ENCODE peak calls at places on chromosome 17, in six cellular contexts. Y is breast epithelium, R is stomach, K is cardiac muscle cell, P is brain microvascular endothelial cell, B is psoas muscle. J is an unnamed sample.

GRCh38 chr17:49734666-49735490 is 27.1 kb upstream of the SLC35B1 start:
- DNase-seq in Y (no peak), R (no peak), P (no peak), B (no peak), K (no peak), J (no peak)

GRCh38 chr17:9064311-9064834 is 43.1 kb downstream of the NTN1 start:
- DNase-seq in P (no peak), K (no peak), B (no peak), Y (no peak), R (no peak), J (no peak)

GRCh38 chr17:57662644-57663308 is 82.3 kb downstream of the CCDC182 start:
- DNase-seq in P (peak), B (peak), R (peak), Y (peak), K (peak), J (peak)

GRCh38 chr17:4307179-4307930 is 43.6 kb upstream of the ANKFY1 start:
- DNase-seq in P (no peak), K (no peak), B (no peak), R (no peak), Y (no peak), J (no peak)

GRCh38 chr17:49572806-49573420 is 2.8 kb upstream of the NXPH3 start:
- DNase-seq in Y (no peak), R (no peak), P (no peak), B (peak), K (no peak), J (no peak)

GRCh38 chr17:67074781-67075180 is 30.4 kb downstream of the CACNG1 start:
- DNase-seq in P (no peak), R (no peak), Y (no peak), B (no peak), K (no peak), J (no peak)

GRCh38 chr17:27591986-27592385 is 39.0 kb upstream of the LGALS9 start:
- DNase-seq in B (no peak), K (no peak), P (no peak), Y (no peak), R (no peak), J (no peak)

GRCh38 chr17:22669721-22670120 is 977.4 kb downstream of the KCNJ18 start:
- DNase-seq in Y (no peak), R (no peak), B (no peak), P (no peak), K (no peak), J (no peak)

GRCh38 chr17:18105595-18105994 is 3.0 kb upstream of the MYO15A start:
- DNase-seq in P (no peak), K (no peak), B (no peak), R (no peak), Y (no peak), J (no peak)

GRCh38 chr17:57422574-57423164 is 166.3 kb downstream of the MSI2 start:
- DNase-seq in K (peak), Y (no peak), B (peak), P (peak), R (no peak), J (peak)

GRCh38 chr17:29962656-29963055 is 21.2 kb downstream of the EFCAB5 start:
- DNase-seq in P (no peak), B (no peak), Y (no peak), R (no peak), K (peak), J (no peak)

GRCh38 chr17:57485916-57486315 is 229.6 kb downstream of the MSI2 start:
- DNase-seq in B (no peak), K (no peak), Y (no peak), R (no peak), P (no peak), J (no peak)

GRCh38 chr17:77144227-77144626 is 3.5 kb downstream of the SEC14L1 start:
- DNase-seq in Y (no peak), P (no peak), R (no peak), K (no peak), B (no peak), J (no peak)

GRCh38 chr17:2390199-2390880 is 10.5 kb downstream of the MNT start:
- DNase-seq in R (no peak), K (no peak), Y (no peak), P (no peak), B (peak), J (peak)

GRCh38 chr17:74742153-74742515 is 5.1 kb downstream of the RAB37 start:
- DNase-seq in P (no peak), B (no peak), K (no peak), Y (no peak), R (no peak), J (no peak)

GRCh38 chr17:38440614-38441397 is 12.5 kb downstream of the ARHGAP23 start:
- DNase-seq in Y (no peak), P (no peak), B (no peak), R (no peak), K (no peak), J (peak)

GRCh38 chr17:40582328-40582901 is 17.1 kb upstream of the CCR7 start:
- DNase-seq in Y (peak), B (peak), R (peak), P (no peak), K (no peak), J (peak)

GRCh38 chr17:27233059-27233458 is 60.9 kb upstream of the WSB1 start:
- DNase-seq in K (no peak), B (no peak), P (no peak), Y (no peak), R (no peak), J (no peak)

GRCh38 chr17:78797213-78797612 is 15.1 kb upstream of the CYTH1 start:
- DNase-seq in P (no peak), R (no peak), K (no peak), B (peak), Y (no peak), J (no peak)

GRCh38 chr17:75228305-75228704 is 22.8 kb downstream of the NUP85 start:
- DNase-seq in B (peak), P (no peak), K (no peak), Y (no peak), R (no peak), J (no peak)

GRCh38 chr17:6186998-6187397 is 116.8 kb downstream of the WSCD1 start:
- DNase-seq in B (no peak), P (no peak), Y (no peak), R (no peak), K (no peak), J (no peak)

GRCh38 chr17:74959826-74960738 is 12.5 kb downstream of the HID1 start:
- DNase-seq in Y (no peak), B (no peak), R (no peak), P (no peak), K (peak), J (no peak)

GRCh38 chr17:77470330-77470786 is 329.6 kb downstream of the SEC14L1 start:
- DNase-seq in Y (no peak), R (no peak), K (no peak), P (no peak), B (no peak), J (no peak)

GRCh38 chr17:75549246-75550138 is 24.0 kb downstream of the LLGL2 start:
- DNase-seq in Y (peak), P (no peak), B (no peak), K (no peak), R (peak), J (no peak)

GRCh38 chr17:47278561-47278960 is 24.9 kb downstream of the ITGB3 start:
- DNase-seq in B (no peak), P (no peak), K (no peak), Y (no peak), R (no peak), J (no peak)

GRCh38 chr17:65102788-65103187 is 34.4 kb upstream of the RGS9 start:
- DNase-seq in B (no peak), R (no peak), P (peak), K (peak), Y (no peak), J (no peak)

GRCh38 chr17:27741971-27742370 is 58.4 kb downstream of the NOS2 start:
- DNase-seq in R (no peak), Y (no peak), B (no peak), P (no peak), K (no peak), J (no peak)

GRCh38 chr17:77840156-77840555 is 118.3 kb upstream of the TNRC6C start:
- DNase-seq in B (peak), K (peak), R (no peak), Y (no peak), P (peak), J (peak)

GRCh38 chr17:4960279-4960922 is 7.2 kb downstream of the SPAG7 start:
- DNase-seq in P (no peak), R (no peak), Y (no peak), K (no peak), B (no peak), J (no peak)

GRCh38 chr17:4657678-4658077 is 16.2 kb upstream of the ALOX15 start:
- DNase-seq in K (peak), B (no peak), Y (no peak), P (peak), R (no peak), J (no peak)

GRCh38 chr17:50681260-50682200 is 26.2 kb downstream of the ANKRD40 start:
- DNase-seq in K (peak), P (peak), B (no peak), R (no peak), Y (no peak), J (peak)

GRCh38 chr17:49180998-49181635 is 29.3 kb downstream of the GNGT2 start:
- DNase-seq in Y (no peak), K (no peak), B (no peak), P (no peak), R (no peak), J (no peak)

GRCh38 chr17:15436399-15437369 is 30.7 kb downstream of the CDRT4 start:
- DNase-seq in B (peak), K (peak), P (no peak), R (peak), Y (no peak), J (peak)

GRCh38 chr17:18258356-18259038 is at the start of gene FLII:
- DNase-seq in K (peak), R (peak), P (no peak), B (no peak), Y (no peak), J (no peak)

GRCh38 chr17:57021226-57021940 is 43.5 kb downstream of the SCPEP1 start:
- DNase-seq in K (no peak), P (no peak), B (no peak), R (peak), Y (peak), J (no peak)

DNA sequence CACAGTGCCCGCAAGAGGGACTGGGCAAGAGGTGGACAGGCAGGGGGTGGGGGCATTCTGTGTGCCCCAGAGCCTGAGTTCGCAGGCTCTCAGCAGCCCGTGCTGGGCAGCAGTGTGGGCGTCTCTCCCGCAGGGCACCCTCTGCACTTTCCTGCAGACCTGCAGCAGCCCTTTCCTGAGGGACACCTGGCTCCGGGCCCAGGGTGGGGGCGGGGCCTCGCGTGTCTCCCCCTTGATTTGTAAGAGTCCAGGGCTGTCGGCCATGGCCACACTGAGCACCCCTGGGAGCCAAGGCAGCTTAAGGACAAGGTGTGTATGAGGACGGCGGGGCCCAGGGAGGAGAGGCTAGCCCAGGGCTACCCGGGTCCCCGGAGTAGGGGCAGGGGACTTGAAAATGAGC is 33.4 kb upstream of the SLC38A10 start:
- DNase-seq in Y (no peak), P (no peak), B (peak), R (no peak), K (no peak), J (no peak)
- H3K4me3 ChIP-seq in Y (no peak), P (no peak), B (peak), R (no peak), K (no peak), J (no peak)

GRCh38 chr17:19812407-19812806 is 55.3 kb downstream of the ULK2 start:
- DNase-seq in R (no peak), B (no peak), K (peak), Y (no peak), P (no peak), J (no peak)
- TF ChIP-seq CTCF in R (no peak), B (no peak), K (peak), Y (no peak), P (peak), J (no peak)

DNA sequence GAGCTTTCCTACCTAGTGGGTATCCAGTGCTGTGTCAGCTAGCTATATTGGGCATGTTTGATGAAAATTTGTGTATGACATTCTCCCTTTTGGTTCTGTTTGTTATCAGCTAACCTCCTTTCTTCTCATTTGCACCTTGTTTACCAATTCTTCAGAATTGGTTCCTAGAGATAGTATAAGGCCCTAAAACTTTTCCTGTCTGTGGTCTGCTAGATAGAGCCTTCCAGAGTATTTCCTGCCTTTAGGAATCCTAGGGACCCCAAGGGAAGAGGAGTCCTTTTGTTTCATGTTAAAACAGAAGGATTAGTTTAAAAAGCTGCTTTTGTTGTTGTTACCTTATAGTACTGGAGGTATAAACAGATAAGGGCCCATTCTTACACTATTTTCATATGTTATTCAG is 11.5 kb downstream of the MAP3K3 start:
- DNase-seq in B (no peak), K (no peak), P (no peak), Y (no peak), R (no peak), J (no peak)
- H3K27ac ChIP-seq in B (peak), K (no peak), P (no peak), Y (peak), R (no peak), J (peak)

GRCh38 chr17:43952724-43953666 is 745 bp downstream of the PYY start:
- DNase-seq in R (no peak), B (no peak), P (no peak), Y (no peak), K (no peak), J (no peak)

GRCh38 chr17:43951750-43952149 is 2.0 kb downstream of the PYY start:
- DNase-seq in K (no peak), B (no peak), Y (no peak), R (no peak), P (no peak), J (no peak)

GRCh38 chr17:43952351-43952723 is 1.4 kb downstream of the PYY start:
- DNase-seq in P (no peak), R (no peak), Y (no peak), B (no peak), K (peak), J (no peak)

GRCh38 chr17:43956222-43956621 is 2.5 kb upstream of the PYY start:
- DNase-seq in P (no peak), B (no peak), Y (no peak), K (no peak), R (no peak), J (no peak)

GRCh38 chr17:43953746-43954145 is at the start of gene PYY:
- DNase-seq in P (no peak), R (no peak), K (no peak), Y (no peak), B (no peak), J (no peak)
- H3K4me3 ChIP-seq in P (no peak), R (no peak), K (peak), Y (no peak), B (no peak), J (no peak)

GRCh38 chr17:42609182-42609813 is at the start of the genes RETREG3 and TUBG1:
- DNase-seq in B (peak), R (peak), P (peak), Y (peak), K (peak), J (peak)
- TF ChIP-seq CTCF in B (peak), R (peak), P (peak), Y (peak), K (peak), J (no peak)

J was measured in heart left ventricle.